ENCODE peak calls at places on chromosomes 7 and 10, in nine cellular contexts. F is MM.1S, Z is esophagus squamous epithelium, J is body of pancreas, Y is sigmoid colon, O is AG04450, E is spleen, I is pancreas, V is endodermal cell. M is an unnamed sample.

GRCh38 chr10:127832456-127832855 is 60.3 kb downstream of the CLRN3 start:
- DNase-seq in F (peak), Z (no peak), J (no peak), Y (no peak), O (no peak), E (no peak), I (no peak), V (peak), M (no peak)

GRCh38 chr10:62732841-62733653 is 71.5 kb upstream of the ADO start:
- DNase-seq in F (peak), Z (no peak), J (no peak), Y (no peak), O (peak), E (peak), I (no peak), V (no peak), M (no peak)

GRCh38 chr10:594584-595270 is 94.7 kb downstream of the DIP2C start:
- DNase-seq in F (no peak), Z (no peak), J (no peak), Y (no peak), O (no peak), E (no peak), I (no peak), V (no peak), M (no peak)

GRCh38 chr10:131033166-131034085 is 278.1 kb downstream of the TCERG1L start:
- DNase-seq in F (no peak), Z (no peak), J (no peak), Y (peak), O (no peak), E (no peak), I (no peak), V (no peak), M (peak)

GRCh38 chr7:69349291-69349690 is 249.0 kb upstream of the AUTS2 start:
- DNase-seq in F (no peak), Z (no peak), J (no peak), Y (no peak), O (no peak), E (no peak), I (no peak), V (peak), M (no peak)

GRCh38 chr10:78727728-78728127 is 341.0 kb upstream of the ZMIZ1 start:
- DNase-seq in F (no peak), Z (no peak), J (no peak), Y (no peak), O (no peak), E (no peak), I (no peak), V (no peak), M (no peak)

GRCh38 chr10:30788307-30788706 is 158.8 kb upstream of the LYZL2 start:
- DNase-seq in F (peak), Z (no peak), J (no peak), Y (peak), O (no peak), E (no peak), I (no peak), V (no peak), M (no peak)

GRCh38 chr10:132027423-132027983 is 38.2 kb upstream of the JAKMIP3 start:
- DNase-seq in F (no peak), Z (no peak), J (no peak), Y (no peak), O (peak), E (no peak), I (no peak), V (no peak), M (no peak)

GRCh38 chr10:22244855-22245254 is 27.0 kb upstream of the EBLN1 start:
- DNase-seq in F (no peak), Z (no peak), J (no peak), Y (no peak), O (no peak), E (no peak), I (no peak), V (no peak), M (no peak)

GRCh38 chr10:101867931-101868330 is 24.3 kb upstream of the KCNIP2 start:
- DNase-seq in F (no peak), Z (no peak), J (no peak), Y (no peak), O (no peak), E (no peak), I (no peak), V (no peak), M (no peak)

GRCh38 chr7:29194206-29194593 is 375 bp upstream of the CHN2 start:
- DNase-seq in F (no peak), Z (no peak), J (peak), Y (peak), O (no peak), E (peak), I (peak), V (peak), M (no peak)

GRCh38 chr10:14926722-14927416 is 27.0 kb downstream of the DCLRE1C start:
- DNase-seq in F (peak), Z (no peak), J (no peak), Y (no peak), O (no peak), E (no peak), I (no peak), V (no peak), M (no peak)

GRCh38 chr10:125797424-125797823 is 21.8 kb upstream of the MMP21 start:
- DNase-seq in F (peak), Z (no peak), J (peak), Y (no peak), O (no peak), E (no peak), I (peak), V (no peak), M (no peak)

GRCh38 chr10:122128357-122128756 is 139.4 kb downstream of the TACC2 start:
- DNase-seq in F (no peak), Z (no peak), J (no peak), Y (peak), O (no peak), E (no peak), I (no peak), V (no peak), M (no peak)

GRCh38 chr10:5553400-5554170 is 28.8 kb downstream of the CALML3 start:
- DNase-seq in F (no peak), Z (no peak), J (no peak), Y (peak), O (no peak), E (peak), I (no peak), V (no peak), M (no peak)

DNA sequence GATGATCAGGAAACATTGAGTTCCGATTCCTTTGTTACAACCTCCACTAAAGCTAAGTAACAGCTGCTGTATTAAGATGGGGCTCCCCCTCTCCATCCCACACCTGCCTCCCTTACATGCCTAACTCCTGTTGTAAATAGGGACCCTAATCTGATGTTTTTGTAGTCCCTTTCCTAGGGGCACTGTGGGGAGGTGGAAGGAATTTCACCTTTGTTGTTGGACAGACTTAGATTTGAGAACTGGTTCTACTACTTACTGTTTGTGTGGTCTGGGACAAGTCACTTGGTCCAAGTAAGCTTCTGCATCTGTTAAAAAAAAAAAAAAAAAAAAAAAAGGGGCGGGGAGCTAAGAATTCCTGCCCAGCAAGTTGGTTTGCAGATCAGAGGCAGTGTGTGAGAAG is 42.6 kb downstream of the KIAA1217 start:
- DNase-seq in F (no peak), Z (no peak), J (peak), Y (no peak), O (no peak), E (no peak), I (no peak), V (peak), M (no peak)
- H3K27ac ChIP-seq in F (no peak), Z (peak), J (peak), Y (no peak), O (no peak), E (no peak), I (no peak), V (no peak), M (no peak)

DNA sequence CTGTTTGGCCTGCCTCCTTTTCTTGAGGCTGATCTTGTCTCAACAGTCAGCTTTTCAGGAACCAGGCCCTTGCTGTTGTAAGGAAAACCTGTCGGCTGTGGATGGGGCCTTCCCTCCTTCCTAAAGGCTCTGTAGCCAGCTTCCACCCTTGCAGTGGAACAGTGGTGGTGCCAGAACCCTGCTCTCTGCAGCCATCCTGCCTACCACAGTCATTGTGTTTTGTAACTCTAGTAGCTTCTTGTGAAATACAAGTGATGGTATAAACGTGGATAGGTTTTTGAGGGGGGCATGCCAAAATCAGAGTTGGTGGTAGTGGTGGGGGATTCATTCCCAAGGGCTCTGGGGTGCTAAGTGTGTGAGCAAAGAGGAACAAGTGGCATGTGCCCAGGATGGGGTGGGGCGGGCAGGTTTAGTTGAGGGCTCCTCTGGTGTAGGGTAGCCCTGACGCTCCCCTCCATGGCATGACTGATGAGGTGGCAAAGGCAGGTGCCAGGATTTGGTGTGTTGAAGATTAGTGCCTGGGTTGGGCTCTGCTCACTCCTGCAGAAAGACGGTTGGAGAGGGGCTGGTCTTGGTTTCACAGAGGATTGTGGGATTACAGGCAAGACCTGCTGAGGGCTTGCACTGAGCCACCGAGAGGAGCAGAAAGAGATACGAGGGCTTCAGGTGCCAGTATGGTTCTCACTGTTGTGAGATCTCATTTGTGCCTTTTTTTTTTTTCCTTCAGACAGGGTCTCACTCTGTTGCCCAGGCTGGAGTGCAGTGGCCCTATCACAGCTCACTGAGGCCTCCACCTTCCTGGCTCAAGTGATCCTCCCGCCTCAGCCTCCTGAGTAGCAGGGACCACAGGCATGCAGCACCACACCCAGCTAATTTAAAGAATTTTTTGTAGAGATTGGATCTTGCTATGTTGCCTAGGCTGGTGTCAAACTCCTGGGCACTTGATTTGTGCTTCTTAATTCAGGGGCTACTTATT is 7.4 kb downstream of the TSPAN14 start:
- DNase-seq in F (no peak), Z (no peak), J (no peak), Y (peak), O (no peak), E (no peak), I (no peak), V (no peak), M (no peak)
- H3K4me3 ChIP-seq in F (no peak), Z (no peak), J (no peak), Y (no peak), O (no peak), E (no peak), I (no peak), V (no peak), M (no peak)

GRCh38 chr7:20834656-20835055 is 48.0 kb upstream of the SP8 start:
- DNase-seq in F (no peak), Z (no peak), J (no peak), Y (no peak), O (no peak), E (no peak), I (no peak), V (no peak), M (no peak)
- TF ChIP-seq CTCF in F (peak), Z (no peak), J (peak), Y (no peak), O (no peak), E (no peak), I (no peak), V (peak), M (no peak)

DNA sequence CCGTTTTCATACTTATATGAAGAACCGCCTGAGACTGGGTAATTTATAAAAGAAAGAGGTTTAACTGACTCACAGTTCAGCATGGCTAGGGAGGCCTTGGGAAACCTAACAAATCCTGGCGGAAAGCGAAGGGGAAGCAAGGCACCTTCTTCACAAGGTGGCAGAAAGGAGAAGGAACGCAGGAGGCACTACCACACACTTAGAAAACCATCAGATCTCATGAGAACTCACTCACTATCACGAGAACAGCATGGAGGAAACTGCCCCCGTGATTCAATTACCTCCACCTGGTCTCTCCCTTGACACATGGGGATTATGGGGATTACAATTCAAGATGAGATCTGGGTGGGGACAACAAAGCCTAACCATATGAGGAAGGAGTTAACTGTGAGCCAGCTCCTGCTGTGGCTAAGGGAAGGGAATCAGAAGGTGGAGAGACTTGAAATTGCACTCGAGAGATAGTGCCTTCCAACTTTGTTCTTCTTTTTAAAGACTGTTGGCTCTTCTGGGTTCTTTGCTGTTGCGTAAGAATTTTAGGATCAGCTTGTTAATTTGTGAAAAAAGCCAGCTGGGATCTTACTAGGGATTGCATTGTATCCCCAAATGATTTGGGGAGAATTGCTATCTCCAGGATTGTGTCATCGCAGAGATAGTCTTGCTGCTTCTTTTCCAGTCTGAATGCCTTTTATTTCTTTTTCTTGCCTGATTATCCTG is 21.0 kb downstream of the OPTN start:
- DNase-seq in F (no peak), Z (no peak), J (no peak), Y (no peak), O (no peak), E (no peak), I (no peak), V (peak), M (no peak)
- H3K27ac ChIP-seq in F (no peak), Z (peak), J (no peak), Y (peak), O (no peak), E (no peak), I (no peak), V (no peak), M (no peak)